ENCODE peak calls at places on chromosome 20, in eight cellular contexts. One of them, this sample, is unnamed.

GRCh38 chr20:56373942-56374341 is 15.2 kb downstream of the FAM210B start:
- DNase-seq in ovary: no peak
- DNase-seq in omental fat pad: no peak
- DNase-seq in fibroblast of pulmonary artery: peak
- DNase-seq in cardiac fibroblast: peak
- DNase-seq in hepatocyte: peak
- DNase-seq in nephron progenitor cell: no peak
- DNase-seq in WERI-Rb-1: no peak
- DNase-seq in this sample: no peak

GRCh38 chr20:57662313-57663240 is 42.4 kb upstream of the ZBP1 start:
- DNase-seq in ovary: peak
- DNase-seq in omental fat pad: no peak
- DNase-seq in fibroblast of pulmonary artery: no peak
- DNase-seq in cardiac fibroblast: no peak
- DNase-seq in hepatocyte: no peak
- DNase-seq in nephron progenitor cell: peak
- DNase-seq in WERI-Rb-1: peak
- DNase-seq in this sample: peak

GRCh38 chr20:33948480-33948879 is 45.2 kb upstream of the RALY start:
- DNase-seq in ovary: no peak
- DNase-seq in omental fat pad: no peak
- DNase-seq in fibroblast of pulmonary artery: no peak
- DNase-seq in cardiac fibroblast: no peak
- DNase-seq in hepatocyte: no peak
- DNase-seq in nephron progenitor cell: no peak
- DNase-seq in WERI-Rb-1: no peak
- DNase-seq in this sample: no peak

GRCh38 chr20:49445176-49445575 is 37.3 kb downstream of the KCNB1 start:
- DNase-seq in ovary: no peak
- DNase-seq in omental fat pad: no peak
- DNase-seq in fibroblast of pulmonary artery: peak
- DNase-seq in cardiac fibroblast: peak
- DNase-seq in hepatocyte: peak
- DNase-seq in nephron progenitor cell: no peak
- DNase-seq in WERI-Rb-1: no peak
- DNase-seq in this sample: no peak

GRCh38 chr20:4135385-4136077 is 120.2 kb upstream of the RNF24 start:
- DNase-seq in ovary: no peak
- DNase-seq in omental fat pad: peak
- DNase-seq in fibroblast of pulmonary artery: peak
- DNase-seq in cardiac fibroblast: peak
- DNase-seq in hepatocyte: peak
- DNase-seq in nephron progenitor cell: no peak
- DNase-seq in WERI-Rb-1: no peak
- DNase-seq in this sample: no peak

GRCh38 chr20:34528921-34529297 is 12.7 kb downstream of the DYNLRB1 start:
- DNase-seq in ovary: no peak
- DNase-seq in omental fat pad: no peak
- DNase-seq in fibroblast of pulmonary artery: peak
- DNase-seq in cardiac fibroblast: peak
- DNase-seq in hepatocyte: no peak
- DNase-seq in nephron progenitor cell: no peak
- DNase-seq in WERI-Rb-1: no peak
- DNase-seq in this sample: no peak

GRCh38 chr20:62666736-62667529 is 24.6 kb downstream of the SLCO4A1 start:
- DNase-seq in ovary: peak
- DNase-seq in omental fat pad: no peak
- DNase-seq in fibroblast of pulmonary artery: peak
- DNase-seq in cardiac fibroblast: peak
- DNase-seq in hepatocyte: no peak
- DNase-seq in nephron progenitor cell: no peak
- DNase-seq in WERI-Rb-1: no peak
- DNase-seq in this sample: no peak

GRCh38 chr20:15179426-15180190 is 842.2 kb upstream of the FLRT3 start:
- DNase-seq in ovary: no peak
- DNase-seq in omental fat pad: no peak
- DNase-seq in fibroblast of pulmonary artery: no peak
- DNase-seq in cardiac fibroblast: no peak
- DNase-seq in hepatocyte: no peak
- DNase-seq in nephron progenitor cell: no peak
- DNase-seq in WERI-Rb-1: no peak
- DNase-seq in this sample: no peak

GRCh38 chr20:39985276-39985675 is 703.8 kb downstream of the MAFB start:
- DNase-seq in ovary: no peak
- DNase-seq in omental fat pad: no peak
- DNase-seq in fibroblast of pulmonary artery: no peak
- DNase-seq in cardiac fibroblast: no peak
- DNase-seq in hepatocyte: no peak
- DNase-seq in nephron progenitor cell: no peak
- DNase-seq in WERI-Rb-1: no peak
- DNase-seq in this sample: no peak

GRCh38 chr20:39853664-39854063 is 835.4 kb downstream of the MAFB start:
- DNase-seq in ovary: no peak
- DNase-seq in omental fat pad: no peak
- DNase-seq in fibroblast of pulmonary artery: peak
- DNase-seq in cardiac fibroblast: peak
- DNase-seq in hepatocyte: no peak
- DNase-seq in nephron progenitor cell: peak
- DNase-seq in WERI-Rb-1: no peak
- DNase-seq in this sample: peak

GRCh38 chr20:37166867-37167266 is 12.3 kb upstream of the RPN2 start:
- DNase-seq in ovary: no peak
- DNase-seq in omental fat pad: no peak
- DNase-seq in fibroblast of pulmonary artery: no peak
- DNase-seq in cardiac fibroblast: no peak
- DNase-seq in hepatocyte: no peak
- DNase-seq in nephron progenitor cell: no peak
- DNase-seq in WERI-Rb-1: no peak
- DNase-seq in this sample: no peak

GRCh38 chr20:47456952-47457724 is 44.5 kb upstream of the NCOA3 start:
- DNase-seq in ovary: no peak
- DNase-seq in omental fat pad: no peak
- DNase-seq in fibroblast of pulmonary artery: peak
- DNase-seq in cardiac fibroblast: peak
- DNase-seq in hepatocyte: no peak
- DNase-seq in nephron progenitor cell: no peak
- DNase-seq in WERI-Rb-1: no peak
- DNase-seq in this sample: no peak

GRCh38 chr20:47727170-47727880 is 58.0 kb downstream of the SULF2 start:
- DNase-seq in ovary: no peak
- DNase-seq in omental fat pad: no peak
- DNase-seq in fibroblast of pulmonary artery: no peak
- DNase-seq in cardiac fibroblast: no peak
- DNase-seq in hepatocyte: no peak
- DNase-seq in nephron progenitor cell: no peak
- DNase-seq in WERI-Rb-1: no peak
- DNase-seq in this sample: no peak

GRCh38 chr20:3209946-3210317 is 634 bp downstream of the ITPA start:
- DNase-seq in ovary: no peak
- DNase-seq in omental fat pad: no peak
- DNase-seq in fibroblast of pulmonary artery: no peak
- DNase-seq in cardiac fibroblast: peak
- DNase-seq in hepatocyte: no peak
- DNase-seq in nephron progenitor cell: no peak
- DNase-seq in WERI-Rb-1: no peak
- DNase-seq in this sample: no peak

GRCh38 chr20:38272398-38272797 is 11.9 kb upstream of the KIAA1755 start:
- DNase-seq in ovary: no peak
- DNase-seq in omental fat pad: no peak
- DNase-seq in fibroblast of pulmonary artery: peak
- DNase-seq in cardiac fibroblast: peak
- DNase-seq in hepatocyte: no peak
- DNase-seq in nephron progenitor cell: no peak
- DNase-seq in WERI-Rb-1: no peak
- DNase-seq in this sample: no peak

GRCh38 chr20:46709055-46709458 is 392 bp upstream of the SLC2A10 start:
- DNase-seq in ovary: no peak
- DNase-seq in omental fat pad: no peak
- DNase-seq in fibroblast of pulmonary artery: no peak
- DNase-seq in cardiac fibroblast: no peak
- DNase-seq in hepatocyte: peak
- DNase-seq in nephron progenitor cell: no peak
- DNase-seq in WERI-Rb-1: no peak
- DNase-seq in this sample: no peak

GRCh38 chr20:36313936-36314335 is 7.8 kb downstream of the DLGAP4 start:
- DNase-seq in ovary: no peak
- DNase-seq in omental fat pad: no peak
- DNase-seq in fibroblast of pulmonary artery: no peak
- DNase-seq in cardiac fibroblast: no peak
- DNase-seq in hepatocyte: no peak
- DNase-seq in nephron progenitor cell: no peak
- DNase-seq in WERI-Rb-1: no peak
- DNase-seq in this sample: no peak

GRCh38 chr20:48131581-48131980 is 346.3 kb upstream of the SULF2 start:
- DNase-seq in ovary: peak
- DNase-seq in omental fat pad: no peak
- DNase-seq in fibroblast of pulmonary artery: peak
- DNase-seq in cardiac fibroblast: peak
- DNase-seq in hepatocyte: no peak
- DNase-seq in nephron progenitor cell: no peak
- DNase-seq in WERI-Rb-1: no peak
- DNase-seq in this sample: no peak

GRCh38 chr20:62329389-62330377 is 26.9 kb downstream of the ADRM1 start:
- DNase-seq in ovary: no peak
- DNase-seq in omental fat pad: no peak
- DNase-seq in fibroblast of pulmonary artery: no peak
- DNase-seq in cardiac fibroblast: no peak
- DNase-seq in hepatocyte: no peak
- DNase-seq in nephron progenitor cell: no peak
- DNase-seq in WERI-Rb-1: no peak
- DNase-seq in this sample: no peak

DNA sequence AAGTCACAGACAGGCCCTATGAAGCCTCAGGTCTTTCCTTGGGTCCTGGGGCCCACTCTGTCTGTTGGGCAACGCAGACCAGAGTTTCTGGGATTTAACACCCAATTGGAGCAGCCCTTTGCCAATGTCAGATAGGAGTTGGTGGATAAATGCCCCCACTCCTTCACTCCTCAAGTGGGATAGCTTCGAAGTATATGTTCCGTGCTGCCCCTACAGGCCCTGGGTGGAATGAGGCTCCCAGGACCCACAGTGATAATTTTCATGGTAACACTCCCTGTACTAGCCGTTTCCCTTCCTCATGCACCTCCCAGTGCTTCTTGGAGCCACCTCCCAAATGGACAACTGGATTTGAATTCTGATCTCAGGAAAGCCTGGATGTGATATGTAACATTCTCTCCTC is 145.4 kb downstream of the FOXA2 start:
- DNase-seq in ovary: no peak
- DNase-seq in omental fat pad: no peak
- DNase-seq in fibroblast of pulmonary artery: no peak
- DNase-seq in cardiac fibroblast: no peak
- DNase-seq in hepatocyte: no peak
- DNase-seq in nephron progenitor cell: no peak
- DNase-seq in WERI-Rb-1: no peak
- DNase-seq in this sample: no peak
- TF ChIP-seq CTCF in ovary: no peak
- TF ChIP-seq CTCF in omental fat pad: no peak
- TF ChIP-seq CTCF in fibroblast of pulmonary artery: peak
- TF ChIP-seq CTCF in cardiac fibroblast: peak
- TF ChIP-seq CTCF in hepatocyte: peak
- TF ChIP-seq CTCF in nephron progenitor cell: no peak
- TF ChIP-seq CTCF in WERI-Rb-1: peak
- TF ChIP-seq CTCF in this sample: no peak

GRCh38 chr20:53157443-53158408 is 185.6 kb downstream of the TSHZ2 start:
- DNase-seq in ovary: peak
- DNase-seq in omental fat pad: no peak
- DNase-seq in fibroblast of pulmonary artery: peak
- DNase-seq in cardiac fibroblast: peak
- DNase-seq in hepatocyte: peak
- DNase-seq in nephron progenitor cell: peak
- DNase-seq in WERI-Rb-1: peak
- DNase-seq in this sample: peak
- TF ChIP-seq CTCF in ovary: no peak
- TF ChIP-seq CTCF in omental fat pad: no peak
- TF ChIP-seq CTCF in fibroblast of pulmonary artery: peak
- TF ChIP-seq CTCF in cardiac fibroblast: peak
- TF ChIP-seq CTCF in hepatocyte: peak
- TF ChIP-seq CTCF in nephron progenitor cell: peak
- TF ChIP-seq CTCF in WERI-Rb-1: peak
- TF ChIP-seq CTCF in this sample: peak

GRCh38 chr20:23918101-23918862 is 38.7 kb upstream of the CST5 start:
- DNase-seq in ovary: no peak
- DNase-seq in omental fat pad: no peak
- DNase-seq in fibroblast of pulmonary artery: no peak
- DNase-seq in cardiac fibroblast: no peak
- DNase-seq in hepatocyte: no peak
- DNase-seq in nephron progenitor cell: no peak
- DNase-seq in WERI-Rb-1: peak
- DNase-seq in this sample: peak
- TF ChIP-seq CTCF in ovary: no peak
- TF ChIP-seq CTCF in omental fat pad: no peak
- TF ChIP-seq CTCF in fibroblast of pulmonary artery: no peak
- TF ChIP-seq CTCF in cardiac fibroblast: no peak
- TF ChIP-seq CTCF in hepatocyte: no peak
- TF ChIP-seq CTCF in nephron progenitor cell: no peak
- TF ChIP-seq CTCF in WERI-Rb-1: no peak
- TF ChIP-seq CTCF in this sample: no peak

GRCh38 chr20:41748756-41749582 is 130.8 kb upstream of the CHD6 start:
- DNase-seq in ovary: no peak
- DNase-seq in omental fat pad: no peak
- DNase-seq in fibroblast of pulmonary artery: no peak
- DNase-seq in cardiac fibroblast: no peak
- DNase-seq in hepatocyte: no peak
- DNase-seq in nephron progenitor cell: no peak
- DNase-seq in WERI-Rb-1: peak
- DNase-seq in this sample: no peak

GRCh38 chr20:41747226-41747625 is 129.0 kb upstream of the CHD6 start:
- DNase-seq in ovary: no peak
- DNase-seq in omental fat pad: no peak
- DNase-seq in fibroblast of pulmonary artery: no peak
- DNase-seq in cardiac fibroblast: no peak
- DNase-seq in hepatocyte: no peak
- DNase-seq in nephron progenitor cell: no peak
- DNase-seq in WERI-Rb-1: no peak
- DNase-seq in this sample: no peak

GRCh38 chr20:41748051-41748450 is 129.9 kb upstream of the CHD6 start:
- DNase-seq in ovary: no peak
- DNase-seq in omental fat pad: no peak
- DNase-seq in fibroblast of pulmonary artery: no peak
- DNase-seq in cardiac fibroblast: no peak
- DNase-seq in hepatocyte: no peak
- DNase-seq in nephron progenitor cell: no peak
- DNase-seq in WERI-Rb-1: no peak
- DNase-seq in this sample: no peak

GRCh38 chr20:41750137-41750536 is 132.0 kb upstream of the CHD6 start:
- DNase-seq in ovary: no peak
- DNase-seq in omental fat pad: no peak
- DNase-seq in fibroblast of pulmonary artery: no peak
- DNase-seq in cardiac fibroblast: no peak
- DNase-seq in hepatocyte: no peak
- DNase-seq in nephron progenitor cell: no peak
- DNase-seq in WERI-Rb-1: no peak
- DNase-seq in this sample: no peak

DNA sequence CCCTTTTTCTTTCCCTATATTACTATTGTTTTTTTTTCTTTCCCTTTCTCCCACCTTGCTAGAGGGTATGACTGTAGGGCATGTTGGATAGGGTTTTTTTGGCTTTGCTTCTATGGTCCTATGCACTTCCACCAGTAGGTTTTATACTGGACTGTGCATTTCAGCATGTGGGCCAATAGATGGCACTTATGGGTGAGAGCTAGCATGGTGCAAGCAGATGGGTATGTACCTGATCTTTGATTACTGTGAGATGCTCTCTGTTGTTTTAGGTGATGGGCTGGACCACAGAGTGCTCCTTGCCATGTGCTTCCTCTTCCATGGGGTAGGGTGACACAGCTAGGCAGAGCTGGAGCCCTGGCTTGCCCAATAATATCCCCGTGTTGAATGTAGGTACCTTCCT is 128.5 kb upstream of the CHD6 start:
- DNase-seq in ovary: no peak
- DNase-seq in omental fat pad: no peak
- DNase-seq in fibroblast of pulmonary artery: no peak
- DNase-seq in cardiac fibroblast: no peak
- DNase-seq in hepatocyte: no peak
- DNase-seq in nephron progenitor cell: no peak
- DNase-seq in WERI-Rb-1: peak
- DNase-seq in this sample: no peak
- TF ChIP-seq CTCF in ovary: no peak
- TF ChIP-seq CTCF in omental fat pad: no peak
- TF ChIP-seq CTCF in fibroblast of pulmonary artery: no peak
- TF ChIP-seq CTCF in cardiac fibroblast: no peak
- TF ChIP-seq CTCF in hepatocyte: peak
- TF ChIP-seq CTCF in nephron progenitor cell: no peak
- TF ChIP-seq CTCF in WERI-Rb-1: peak
- TF ChIP-seq CTCF in this sample: no peak

This sample was measured in glutamatergic neuron.